ENCODE peak calls at places on chromosomes 13 and 19, in four cellular contexts. U is nephron progenitor cell, F is astrocyte, X is fibroblast of mammary gland. G is an unnamed sample.

GRCh38 chr19:28075229-28075628 is 1137.7 kb downstream of the UQCRFS1 start:
- DNase-seq in X (no peak), F (no peak), U (no peak), G (no peak)

GRCh38 chr13:44906758-44907157 is 82.5 kb downstream of the NUFIP1 start:
- DNase-seq in X (peak; percentile 55), U (no peak), F (peak; percentile 69), G (peak; percentile 71)

GRCh38 chr13:76992548-76993001 is 694 bp downstream of the CLN5 start:
- DNase-seq in F (peak; percentile 10), X (peak; percentile 26), U (peak; percentile 21), G (peak; percentile 23)

GRCh38 chr13:106173891-106174610 is 361.4 kb downstream of the EFNB2 start:
- DNase-seq in X (no peak), F (no peak), U (no peak), G (no peak)

GRCh38 chr13:49124693-49125304 is 95.3 kb upstream of the MLNR start:
- DNase-seq in F (no peak), X (peak; percentile 38), U (no peak), G (no peak)

GRCh38 chr19:3725640-3726310 is 17.6 kb downstream of the TJP3 start:
- DNase-seq in X (no peak), U (peak; percentile 41), F (no peak), G (no peak)

GRCh38 chr13:93290503-93290902 is 63.9 kb downstream of the GPC6 start:
- DNase-seq in F (peak; percentile 62), X (peak; percentile 39), U (no peak), G (peak; percentile 46)

GRCh38 chr19:30449673-30450072 is 77.5 kb downstream of the ZNF536 start:
- DNase-seq in F (no peak), U (no peak), X (no peak), G (no peak)

GRCh38 chr13:100131863-100132574 is 43.1 kb downstream of the PCCA start:
- DNase-seq in U (no peak), X (peak; percentile 95), F (peak; percentile 95), G (peak; percentile 96)

GRCh38 chr19:17680235-17680722 is 7.9 kb downstream of the UNC13A start:
- DNase-seq in U (peak; percentile 64), F (peak; percentile 32), X (peak; percentile 33), G (peak; percentile 62)
- TF ChIP-seq CTCF in U (no peak), F (no peak), X (no peak), G (no peak)

GRCh38 chr19:50159078-50159477 is 4.0 kb downstream of the IZUMO2 start:
- DNase-seq in X (no peak), F (no peak), U (no peak), G (no peak)

GRCh38 chr19:50158577-50158976 is 4.5 kb downstream of the IZUMO2 start:
- DNase-seq in F (no peak), U (no peak), X (no peak), G (no peak)

GRCh38 chr19:50154529-50154928 is 8.6 kb downstream of the IZUMO2 start:
- DNase-seq in X (no peak), F (no peak), U (no peak), G (no peak)

GRCh38 chr19:50152578-50152977 is 10.5 kb downstream of the IZUMO2 start:
- DNase-seq in X (no peak), U (no peak), F (no peak), G (no peak)

DNA sequence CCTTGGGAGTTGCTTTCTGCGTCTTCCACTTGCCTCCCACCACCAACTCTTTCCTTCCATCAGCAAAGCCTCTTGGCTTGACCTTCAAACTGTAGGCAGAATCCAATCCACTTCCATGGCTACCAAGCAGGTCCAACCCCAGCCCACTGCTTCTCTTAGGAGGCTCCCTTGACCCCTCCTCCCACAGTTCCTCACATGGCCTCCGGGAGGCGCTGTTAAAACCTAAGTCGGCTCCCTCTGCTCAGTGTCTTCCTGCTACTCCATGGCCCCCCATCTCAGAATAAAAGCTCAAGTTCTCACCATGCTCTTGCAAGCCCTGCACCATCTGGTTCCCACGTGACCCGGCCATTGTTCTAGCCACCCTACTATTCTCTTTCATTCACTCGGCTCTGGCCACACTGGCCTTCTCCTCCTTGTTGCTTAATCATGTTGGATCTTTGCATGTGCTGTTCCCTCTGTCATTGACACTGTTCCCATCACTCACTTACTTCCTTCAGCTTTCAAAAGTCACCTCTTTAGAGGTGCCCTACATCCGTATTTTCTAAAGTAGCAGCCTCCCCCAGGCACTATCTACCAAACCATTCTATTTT is 7.5 kb downstream of the IZUMO2 start:
- DNase-seq in F (no peak), U (no peak), X (no peak), G (no peak)
- TF ChIP-seq CTCF in F (no peak), U (peak; percentile 18), X (no peak), G (no peak)

DNA sequence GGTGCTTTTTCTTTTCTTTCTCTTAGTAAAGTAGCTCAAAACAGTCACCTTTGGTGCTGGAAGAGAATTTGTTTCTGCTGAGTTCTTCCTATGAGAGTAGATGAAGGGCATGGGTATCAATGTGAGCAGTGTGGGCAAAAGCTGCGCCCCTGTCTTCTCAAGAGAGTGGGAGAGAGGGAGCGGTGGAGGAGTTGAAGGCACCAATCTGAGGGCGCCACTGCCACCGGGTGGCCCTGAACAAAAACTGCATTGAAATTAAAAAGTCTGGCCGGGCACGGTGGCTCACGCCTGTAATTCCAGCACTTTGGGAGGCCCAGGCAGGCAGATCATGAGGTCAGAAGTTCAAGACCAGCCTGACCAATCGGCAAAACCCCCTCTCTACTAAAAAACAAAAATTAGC is 28.7 kb upstream of the EPHX3 start:
- DNase-seq in F (no peak), X (no peak), U (no peak), G (no peak)
- TF ChIP-seq CTCF in F (no peak), X (peak; percentile 32), U (no peak), G (peak; percentile 40)

GRCh38 chr13:112970552-112971287 is 1.7 kb downstream of the MCF2L start:
- DNase-seq in F (no peak), U (no peak), X (no peak), G (no peak)

GRCh38 chr13:112967666-112968379 is 1.2 kb upstream of the MCF2L start:
- DNase-seq in U (no peak), F (no peak), X (no peak), G (no peak)

GRCh38 chr13:112968380-112968909 is 569 bp upstream of the MCF2L start:
- DNase-seq in X (no peak), F (no peak), U (peak; percentile 53), G (no peak)

GRCh38 chr13:112969692-112970338 is 801 bp downstream of the MCF2L start:
- DNase-seq in F (no peak), U (no peak), X (no peak), G (no peak)

GRCh38 chr13:112968910-112969691 is at the start of gene MCF2L:
- DNase-seq in U (peak; percentile 56), F (peak; percentile 16), X (peak; percentile 37), G (peak; percentile 31)
- TF ChIP-seq CTCF in U (no peak), F (no peak), X (no peak), G (peak; percentile 26)

GRCh38 chr13:67652887-67653286 is 422.8 kb upstream of the PCDH9 start:
- DNase-seq in F (no peak), U (no peak), X (no peak), G (no peak)
- TF ChIP-seq CTCF in F (no peak), U (no peak), X (no peak), G (no peak)

GRCh38 chr19:12314553-12314952 is 18.9 kb downstream of the ZNF563 start:
- DNase-seq in F (no peak), X (no peak), U (no peak), G (no peak)
- TF ChIP-seq CTCF in F (no peak), X (no peak), U (no peak), G (no peak)

DNA sequence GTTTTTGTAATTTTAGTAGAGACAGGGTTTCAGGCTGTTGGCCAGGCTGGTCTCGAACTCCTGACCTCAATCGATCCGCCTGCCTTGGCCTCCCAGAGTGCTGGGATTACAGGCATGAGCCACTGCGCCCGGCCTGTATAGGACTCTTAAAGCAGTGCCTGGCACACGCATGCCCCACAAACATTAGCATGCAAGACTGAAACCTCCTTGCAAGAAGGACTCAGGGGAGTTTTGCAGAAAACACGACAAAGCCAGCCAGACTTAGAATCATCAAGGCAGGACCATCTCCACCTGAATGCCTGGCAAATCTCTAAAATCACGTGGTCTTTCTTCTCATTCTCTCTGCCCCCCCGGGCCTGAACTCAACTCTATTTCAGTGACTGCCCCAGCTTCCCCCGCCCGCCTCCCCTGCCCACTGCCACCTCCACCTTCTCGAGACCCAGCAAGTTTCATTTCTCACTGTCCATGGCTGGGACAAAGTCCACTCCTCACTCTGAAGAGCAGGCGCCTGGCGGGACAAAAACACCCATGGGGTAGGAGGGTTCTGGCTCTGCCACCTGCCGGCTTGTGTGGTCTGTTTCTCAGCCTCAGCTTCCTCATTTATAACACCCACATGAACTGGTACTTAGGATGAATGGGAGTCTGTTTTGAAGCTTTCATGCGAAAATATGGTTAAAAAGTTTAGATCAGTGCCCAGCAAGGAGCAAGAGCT is 2.4 kb downstream of the TICAM1 start:
- DNase-seq in F (no peak), X (no peak), U (no peak), G (no peak)
- TF ChIP-seq CTCF in F (no peak), X (no peak), U (no peak), G (no peak)